ENCODE peak calls at places on chromosomes 16 and 17, in four cellular contexts. M is GM12878, S is H1, K is HCT116. Y is an unnamed sample.

GRCh38 chr16:200388-200787 is 20.1 kb downstream of the HBQ1 start:
- DNase-seq in M (no peak), S (no peak), K (no peak), Y (no peak)

GRCh38 chr17:5430413-5430999 is 8.4 kb downstream of the C1QBP start:
- DNase-seq in M (no peak), S (no peak), K (no peak), Y (no peak)

GRCh38 chr17:4808378-4808767 is 1.4 kb downstream of the PLD2 start:
- DNase-seq in M (no peak), S (no peak), K (no peak), Y (no peak)

GRCh38 chr16:1941162-1941923 is 1.7 kb downstream of the MSRB1 start:
- DNase-seq in M (no peak), S (no peak), K (no peak), Y (peak; percentile 56)

GRCh38 chr16:82700541-82701240 is 73.9 kb downstream of the CDH13 start:
- DNase-seq in M (peak; percentile 12), S (no peak), K (no peak), Y (no peak)

GRCh38 chr16:19179890-19180490 is 11.9 kb downstream of the SYT17 start:
- DNase-seq in M (no peak), S (no peak), K (peak; percentile 31), Y (peak; percentile 73)

GRCh38 chr17:36089888-36090836 is at the start of gene CCL3:
- DNase-seq in M (peak; percentile 99), S (no peak), K (no peak), Y (no peak)

GRCh38 chr16:19864566-19864965 is 20.1 kb downstream of the GPRC5B start:
- DNase-seq in M (no peak), S (no peak), K (no peak), Y (no peak)

GRCh38 chr16:3722508-3722907 is 5.2 kb upstream of the TRAP1 start:
- DNase-seq in M (no peak), S (no peak), K (no peak), Y (no peak)

GRCh38 chr17:58556833-58557250 is 42.4 kb upstream of the MTMR4 start:
- DNase-seq in M (no peak), S (no peak), K (no peak), Y (no peak)

GRCh38 chr16:4389051-4389955 is 17.7 kb downstream of the VASN start:
- DNase-seq in M (no peak), S (no peak), K (no peak), Y (no peak)

GRCh38 chr17:42361781-42362186 is 26.5 kb downstream of the STAT3 start:
- DNase-seq in M (no peak), S (no peak), K (no peak), Y (no peak)

GRCh38 chr16:51155199-51155607 is 4.1 kb upstream of the SALL1 start:
- DNase-seq in M (no peak), S (no peak), K (no peak), Y (no peak)

GRCh38 chr17:79699386-79700036 is 31.2 kb upstream of the ENPP7 start:
- DNase-seq in M (no peak), S (no peak), K (peak; percentile 39), Y (no peak)

GRCh38 chr17:64115043-64115698 is 14.8 kb downstream of the ERN1 start:
- DNase-seq in M (no peak), S (no peak), K (no peak), Y (no peak)

GRCh38 chr17:6599364-6599763 is 41.1 kb downstream of the KIAA0753 start:
- DNase-seq in M (no peak), S (no peak), K (no peak), Y (no peak)

GRCh38 chr16:83354015-83354414 is 453.8 kb upstream of the HSBP1 start:
- DNase-seq in M (no peak), S (no peak), K (no peak), Y (no peak)

GRCh38 chr17:53722407-53722806 is 100.3 kb upstream of the KIF2B start:
- DNase-seq in M (no peak), S (peak; percentile 21), K (no peak), Y (no peak)

GRCh38 chr17:33602981-33603380 is 309.9 kb upstream of the ASIC2 start:
- DNase-seq in M (no peak), S (no peak), K (no peak), Y (no peak)

DNA sequence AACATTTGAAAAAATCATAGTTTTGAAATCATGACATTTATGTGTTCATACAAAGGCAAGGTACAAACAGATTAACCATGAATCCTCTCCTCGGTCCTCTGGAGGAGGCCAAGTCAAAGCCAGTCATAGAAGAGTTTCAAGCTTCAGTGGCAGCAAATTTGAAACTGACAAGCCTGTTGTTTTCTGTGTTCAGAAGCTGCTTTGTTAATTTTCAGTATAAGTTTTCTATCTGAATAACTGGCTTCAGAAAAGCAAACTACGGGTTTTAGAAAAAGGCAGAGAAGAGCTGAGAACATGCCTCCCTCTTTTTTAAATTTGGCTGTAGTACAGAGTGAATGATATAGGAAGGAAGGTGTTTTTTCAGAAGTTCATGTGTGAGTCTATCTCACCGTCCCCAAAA is 79.6 kb upstream of the CLEC18B start:
- DNase-seq in M (no peak), S (no peak), K (no peak), Y (no peak)
- TF ChIP-seq EGR1 in M (no peak), S (no peak), K (no peak), Y (no peak)

DNA sequence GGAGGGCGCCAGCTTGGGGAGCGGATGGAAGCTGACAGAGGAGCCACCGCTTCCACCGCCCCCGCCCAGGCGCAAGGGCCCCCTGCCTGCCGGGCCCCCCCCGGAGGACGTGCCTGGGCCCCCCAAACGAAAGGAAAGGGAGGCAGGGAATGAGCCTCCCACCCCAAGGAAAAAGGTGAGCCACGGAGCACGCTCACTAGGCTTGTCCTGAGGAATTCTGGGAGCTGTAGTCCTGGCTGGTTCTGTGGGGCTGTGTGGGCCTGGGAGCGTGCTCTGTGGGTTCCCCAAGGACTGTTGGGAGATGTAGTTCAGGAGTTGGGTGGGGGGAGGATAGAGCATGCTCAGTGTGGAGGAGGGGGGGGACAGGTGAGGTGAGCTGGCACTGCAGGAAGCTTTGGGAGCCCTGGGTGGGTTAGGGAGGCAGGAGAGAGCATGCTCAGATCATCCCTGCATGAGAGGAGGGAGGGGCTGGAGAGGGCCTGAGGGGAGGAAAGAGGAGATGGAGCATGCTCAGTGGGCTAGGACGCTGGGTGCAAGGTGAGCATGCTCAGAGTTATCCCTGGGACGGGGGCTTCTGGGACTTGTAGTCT is 4.5 kb downstream of the FBXL19 start:
- DNase-seq in M (peak; percentile 35), S (peak; percentile 85), K (peak; percentile 61), Y (peak; percentile 70)
- TF ChIP-seq EGR1 in M (no peak), S (no peak), K (no peak), Y (peak; percentile 60)

GRCh38 chr16:85655216-85656129 is 33.3 kb downstream of the GINS2 start:
- DNase-seq in M (no peak), S (no peak), K (no peak), Y (no peak)

GRCh38 chr16:85653226-85653917 is 35.4 kb downstream of the GINS2 start:
- DNase-seq in M (no peak), S (no peak), K (no peak), Y (no peak)

GRCh38 chr16:85652431-85653221 is 36.1 kb downstream of the GINS2 start:
- DNase-seq in M (no peak), S (no peak), K (no peak), Y (peak; percentile 84)

GRCh38 chr16:85656351-85657266 is 32.1 kb downstream of the GINS2 start:
- DNase-seq in M (no peak), S (no peak), K (no peak), Y (no peak)

DNA sequence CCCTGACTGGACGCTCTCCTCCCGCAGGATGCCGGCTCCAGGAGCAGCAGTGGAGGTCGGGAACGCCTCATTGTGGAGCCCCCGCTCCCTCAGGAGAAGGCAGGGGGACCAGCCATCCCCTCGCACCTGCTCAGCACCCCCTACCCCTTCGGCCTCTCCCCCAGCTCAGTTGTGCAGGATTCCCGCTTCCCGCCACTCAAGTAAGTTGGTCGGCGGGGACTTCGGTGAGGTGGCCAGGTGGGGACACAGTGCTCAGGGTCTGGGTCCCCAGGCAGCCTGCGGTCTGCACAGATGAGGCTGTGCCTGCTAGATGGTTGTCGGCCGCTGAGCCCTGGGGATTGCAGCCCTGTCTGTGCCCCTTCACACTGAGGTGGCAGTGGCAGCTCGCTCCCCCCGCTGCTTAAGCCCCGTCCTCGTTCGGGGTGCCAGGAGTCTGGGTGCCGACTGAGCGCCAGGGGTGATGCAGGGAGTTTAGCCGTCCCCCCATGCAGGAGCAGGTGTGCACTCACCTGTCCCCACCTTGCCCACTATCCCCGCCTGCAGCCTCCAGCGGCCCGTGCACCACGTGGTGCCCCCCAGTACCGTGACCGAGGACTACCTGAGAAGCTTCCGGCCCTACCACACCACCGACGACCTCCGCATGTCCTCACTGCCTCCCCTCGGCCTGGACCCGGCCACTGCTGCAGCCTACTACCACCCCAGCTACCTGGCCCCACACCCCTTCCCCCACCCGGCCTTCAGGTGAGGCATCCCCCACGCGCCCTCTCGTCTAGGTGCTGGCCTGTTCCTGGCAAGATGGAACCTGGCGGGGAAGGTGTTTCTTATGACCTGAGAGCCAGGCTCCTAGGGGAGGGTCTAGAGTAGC is 34.3 kb downstream of the GINS2 start:
- DNase-seq in M (no peak), S (no peak), K (no peak), Y (no peak)
- TF ChIP-seq EGR1 in M (no peak), S (no peak), K (no peak), Y (no peak)

GRCh38 chr17:80987941-80988461 is 3.6 kb upstream of the CHMP6 start:
- DNase-seq in M (no peak), S (no peak), K (no peak), Y (no peak)
- TF ChIP-seq EGR1 in M (no peak), S (no peak), K (no peak), Y (no peak)

GRCh38 chr16:67311607-67312449 is 14.7 kb downstream of the KCTD19 start:
- DNase-seq in M (peak; percentile 93), S (no peak), K (peak; percentile 70), Y (no peak)
- TF ChIP-seq EGR1 in M (no peak), S (no peak), K (no peak), Y (no peak)

GRCh38 chr17:56902350-56902749 is 11.5 kb downstream of the TRIM25 start:
- DNase-seq in M (no peak), S (no peak), K (no peak), Y (no peak)
- TF ChIP-seq EGR1 in M (no peak), S (no peak), K (peak; percentile 64), Y (no peak)

GRCh38 chr16:70610273-70611223 is 35.8 kb upstream of the IL34 start:
- DNase-seq in M (no peak), S (no peak), K (no peak), Y (peak; percentile 10)
- TF ChIP-seq EGR1 in M (no peak), S (no peak), K (no peak), Y (no peak)

GRCh38 chr17:82963104-82963950 is 116.1 kb upstream of the METRNL start:
- DNase-seq in M (no peak), S (peak; percentile 61), K (no peak), Y (no peak)
- TF ChIP-seq EGR1 in M (no peak), S (no peak), K (no peak), Y (no peak)